ENCODE peak calls at places on chromosome 5, in four cellular contexts. D, K, Q and P are unnamed samples.

GRCh38 chr5:149632311-149633251 is 51.3 kb downstream of the ARHGEF37 start:
- DNase-seq in D (no peak), Q (peak; percentile 86), K (no peak), P (no peak)

GRCh38 chr5:5141625-5142527 is 1.7 kb downstream of the ADAMTS16 start:
- DNase-seq in K (no peak), D (peak; percentile 55), Q (peak; percentile 53), P (no peak)

GRCh38 chr5:78075301-78075700 is 219.2 kb downstream of the AP3B1 start:
- DNase-seq in D (no peak), Q (no peak), K (no peak), P (no peak)

GRCh38 chr5:120017523-120017922 is 388.2 kb downstream of the FAM170A start:
- DNase-seq in Q (no peak), D (no peak), K (no peak), P (no peak)

GRCh38 chr5:173020154-173020581 is 36.0 kb upstream of the CREBRF start:
- DNase-seq in D (no peak), Q (peak; percentile 48), K (no peak), P (no peak)

GRCh38 chr5:80754900-80755299 is 100.1 kb upstream of the DHFR start:
- DNase-seq in D (no peak), K (no peak), Q (no peak), P (peak; percentile 33)

GRCh38 chr5:156870498-156870839 is 20.4 kb downstream of the PPP1R2B start:
- DNase-seq in K (no peak), Q (no peak), D (no peak), P (no peak)

GRCh38 chr5:102865510-102866314 is 110.6 kb downstream of the PAM start:
- DNase-seq in D (no peak), Q (no peak), K (peak; percentile 73), P (peak; percentile 9)

GRCh38 chr5:116249648-116250047 is 164.8 kb downstream of the COMMD10 start:
- DNase-seq in D (no peak), K (no peak), Q (no peak), P (no peak)

GRCh38 chr5:133668458-133668857 is 56.1 kb upstream of the FSTL4 start:
- DNase-seq in Q (no peak), D (no peak), K (no peak), P (no peak)

GRCh38 chr5:116378007-116378831 is 196.4 kb downstream of the SEMA6A start:
- DNase-seq in K (no peak), D (no peak), Q (no peak), P (no peak)

GRCh38 chr5:161544350-161544765 is 2.2 kb downstream of the GABRB2 start:
- DNase-seq in K (peak; percentile 70), Q (peak; percentile 44), D (peak; percentile 30), P (no peak)

GRCh38 chr5:58360794-58361193 is 99.1 kb downstream of the PLK2 start:
- DNase-seq in K (no peak), Q (no peak), D (no peak), P (no peak)

GRCh38 chr5:174300118-174300940 is 254.8 kb downstream of the NSG2 start:
- DNase-seq in K (no peak), D (no peak), Q (no peak), P (peak; percentile 45)

GRCh38 chr5:78696637-78697036 is 48.1 kb upstream of the LHFPL2 start:
- DNase-seq in K (no peak), Q (no peak), D (no peak), P (no peak)

GRCh38 chr5:154097031-154097430 is 58.3 kb downstream of the MFAP3 start:
- DNase-seq in K (no peak), Q (no peak), D (peak; percentile 3), P (no peak)

GRCh38 chr5:172760136-172760535 is 10.9 kb downstream of the DUSP1 start:
- DNase-seq in K (no peak), Q (no peak), D (no peak), P (no peak)

GRCh38 chr5:95664204-95664786 is 17.7 kb downstream of the RFESD start:
- DNase-seq in D (peak; percentile 25), Q (no peak), K (no peak), P (peak; percentile 11)

GRCh38 chr5:87829214-87829551 is 416.5 kb upstream of the CCNH start:
- DNase-seq in D (peak; percentile 19), K (no peak), Q (no peak), P (no peak)

GRCh38 chr5:134994560-134995156 is 27.0 kb downstream of the CATSPER3 start:
- DNase-seq in D (no peak), Q (peak; percentile 17), K (no peak), P (no peak)

GRCh38 chr5:20445326-20445860 is 457.4 kb upstream of the CDH18 start:
- DNase-seq in Q (no peak), D (no peak), K (no peak), P (no peak)

GRCh38 chr5:94181940-94182339 is 436.5 kb downstream of the KIAA0825 start:
- DNase-seq in Q (no peak), K (peak; percentile 24), D (peak; percentile 13), P (no peak)

GRCh38 chr5:102498271-102499034 is at the start of gene SLCO6A1:
- DNase-seq in Q (peak; percentile 5), D (no peak), K (peak; percentile 22), P (no peak)

GRCh38 chr5:177366528-177367322 is 9.0 kb downstream of the RGS14 start:
- DNase-seq in Q (peak; percentile 98), D (peak; percentile 75), K (peak; percentile 99), P (no peak)

GRCh38 chr5:33631786-33632185 is 191.0 kb downstream of the TARS1 start:
- DNase-seq in K (no peak), D (no peak), Q (no peak), P (peak; percentile 76)

GRCh38 chr5:33629999-33630398 is 189.2 kb downstream of the TARS1 start:
- DNase-seq in Q (no peak), K (no peak), D (no peak), P (no peak)

GRCh38 chr5:33631139-33631538 is 190.4 kb downstream of the TARS1 start:
- DNase-seq in D (no peak), K (no peak), Q (no peak), P (no peak)

DNA sequence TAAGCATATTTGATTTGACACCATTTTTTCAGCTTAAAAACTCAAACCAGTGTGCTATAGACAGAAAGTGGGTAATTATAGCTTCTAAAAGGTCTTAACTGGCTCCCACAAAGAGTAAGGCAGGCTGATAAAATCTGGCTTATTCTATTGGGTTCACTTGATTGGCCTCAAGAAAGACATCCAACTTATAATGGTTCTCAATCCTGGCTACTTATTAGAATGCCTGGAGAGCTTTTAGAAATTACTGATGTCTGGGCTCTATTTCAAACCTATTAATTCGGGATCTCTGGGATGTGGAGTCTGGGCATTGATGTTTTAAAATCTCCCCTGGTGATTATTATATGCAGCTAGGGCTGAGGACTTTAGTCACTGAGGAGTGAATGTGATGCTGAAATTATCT is 188.0 kb downstream of the TARS1 start:
- DNase-seq in K (no peak), Q (no peak), D (no peak), P (no peak)
- TF ChIP-seq CBFB in K (no peak), Q (no peak), D (no peak), P (no peak)

DNA sequence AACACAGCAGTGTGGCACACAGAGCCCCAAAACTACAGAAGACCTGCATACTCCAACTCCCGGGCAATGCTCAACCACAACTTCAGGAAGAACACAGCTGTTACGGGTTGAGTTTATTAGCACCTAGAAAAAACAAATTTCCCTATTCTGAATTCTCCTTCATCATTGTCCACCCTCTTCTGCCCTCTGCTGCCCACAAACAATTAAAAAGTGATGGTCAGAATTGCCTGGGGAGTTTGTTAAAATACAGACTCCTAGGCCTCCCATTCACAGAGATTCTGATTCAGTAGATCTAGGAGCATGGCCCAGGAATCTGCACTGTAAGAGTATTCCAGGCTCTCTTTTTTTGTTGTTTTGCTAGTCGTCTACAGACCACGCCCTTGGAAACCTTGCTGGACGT is 310.6 kb downstream of the NDUFS4 start:
- DNase-seq in D (no peak), Q (peak; percentile 16), K (no peak), P (no peak)
- TF ChIP-seq CBFB in D (no peak), Q (no peak), K (no peak), P (no peak)

DNA sequence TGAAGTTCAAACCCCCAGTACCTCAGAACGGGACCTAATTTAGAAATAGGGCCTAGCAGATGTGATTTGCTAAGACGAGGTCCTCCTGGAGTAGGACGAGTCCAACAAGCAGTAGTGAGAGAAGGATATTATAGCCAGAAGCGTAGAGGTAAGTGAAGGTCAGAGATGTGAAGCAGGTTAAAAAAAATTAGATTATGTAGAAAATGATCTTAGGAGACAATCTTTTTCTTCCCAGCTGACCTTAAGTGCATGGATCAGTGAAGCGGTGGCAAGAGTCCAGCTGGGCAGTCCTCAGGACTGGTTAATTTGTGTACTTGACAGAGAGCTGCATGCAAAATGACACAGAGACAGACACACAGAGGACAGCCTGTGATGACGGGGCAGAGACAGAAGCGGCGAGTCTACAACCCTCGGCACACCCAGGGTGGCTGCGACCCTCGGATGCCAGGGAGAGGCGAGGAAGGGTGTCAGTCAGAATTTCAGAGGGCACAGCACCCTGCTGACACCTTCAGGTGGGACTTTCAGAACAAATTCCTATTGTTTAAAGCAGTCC is 131.4 kb upstream of the IRX4 start:
- DNase-seq in Q (no peak), K (no peak), D (no peak), P (no peak)
- TF ChIP-seq CBFB in Q (no peak), K (no peak), D (no peak), P (no peak)

GRCh38 chr5:138102454-138103320 is 18.9 kb downstream of the WNT8A start:
- DNase-seq in D (no peak), Q (no peak), K (no peak), P (no peak)
- TF ChIP-seq CBFB in D (no peak), Q (no peak), K (no peak), P (no peak)

GRCh38 chr5:124572973-124573372 is 173.5 kb downstream of the ZNF608 start:
- DNase-seq in D (no peak), K (peak; percentile 45), Q (no peak), P (no peak)
- TF ChIP-seq CBFB in D (no peak), K (no peak), Q (no peak), P (no peak)

GRCh38 chr5:82274343-82275266 is 3.5 kb downstream of the RPS23 start:
- DNase-seq in Q (peak; percentile 35), D (no peak), K (peak; percentile 79), P (no peak)
- TF ChIP-seq CBFB in Q (no peak), D (no peak), K (peak; percentile 52), P (peak; percentile 12)

DNA sequence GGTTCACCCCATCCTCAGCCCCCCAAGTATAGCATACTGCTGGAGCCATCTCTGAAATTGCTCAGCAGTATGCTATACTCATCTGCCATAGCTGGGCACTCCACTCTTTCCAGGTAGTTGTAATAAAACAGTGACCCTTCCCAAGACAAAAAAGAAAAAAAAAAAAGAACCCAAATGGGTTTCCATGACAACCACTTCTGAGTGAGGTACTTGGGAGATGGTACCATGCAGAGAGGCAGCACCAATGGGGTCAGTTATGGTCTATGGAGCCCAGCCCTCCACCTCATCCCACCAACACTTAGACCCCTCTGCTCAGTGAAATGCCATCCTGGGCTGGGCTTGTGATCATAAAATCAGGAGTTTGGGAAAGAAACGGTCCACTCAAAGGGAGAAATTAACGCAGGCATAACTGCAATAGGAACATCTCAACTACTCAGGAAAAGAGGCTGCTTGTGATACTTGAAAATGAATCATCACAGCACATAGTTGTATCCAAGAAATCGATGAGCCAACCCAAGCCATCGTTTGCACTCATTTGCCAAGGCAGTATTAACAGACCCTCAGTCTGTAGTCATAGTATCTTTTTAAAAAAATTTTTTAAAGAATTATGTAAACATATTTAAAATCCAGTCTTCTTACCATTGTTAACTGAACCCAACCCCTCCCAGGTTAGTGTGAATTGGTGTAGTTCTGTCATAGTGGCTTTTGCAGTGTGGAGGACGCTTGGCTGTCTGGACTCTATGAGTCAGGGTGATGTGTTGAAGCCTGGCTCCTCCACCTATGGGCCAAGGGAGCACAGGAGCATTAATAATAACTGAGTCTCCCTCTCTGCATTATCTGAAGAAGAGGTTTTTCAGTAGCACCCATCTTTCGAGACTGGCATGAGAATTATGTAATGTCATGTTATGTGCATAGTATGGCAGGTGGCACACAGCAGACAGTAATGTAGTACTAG is 402.7 kb downstream of the SPOCK1 start:
- DNase-seq in Q (no peak), K (no peak), D (no peak), P (no peak)
- TF ChIP-seq CBFB in Q (no peak), K (no peak), D (no peak), P (no peak)